ENCODE peak calls at places on chromosomes 1 and 21, in ten cellular contexts. E, Y, V, F, H, M, O, T, Q and P are unnamed samples.

GRCh38 chr1:39779137-39779536 is 8.0 kb upstream of the OXCT2 start:
- DNase-seq in E (no peak), Y (no peak), V (no peak), F (no peak), H (no peak), M (no peak), O (no peak), T (no peak), Q (no peak), P (no peak)

GRCh38 chr1:91804546-91805023 is 81.4 kb downstream of the TGFBR3 start:
- DNase-seq in E (peak), Y (no peak), V (no peak), F (peak), H (peak), M (no peak), O (no peak), T (no peak), Q (no peak), P (peak)

GRCh38 chr1:223683586-223684487 is 18.3 kb upstream of the CAPN8 start:
- DNase-seq in E (peak), Y (no peak), V (peak), F (peak), H (peak), M (no peak), O (peak), T (no peak), Q (peak), P (peak)

GRCh38 chr1:48196168-48196716 is 26.3 kb upstream of the SLC5A9 start:
- DNase-seq in E (no peak), Y (no peak), V (no peak), F (no peak), H (peak), M (no peak), O (no peak), T (no peak), Q (no peak), P (no peak)

GRCh38 chr1:200048244-200048643 is 20.7 kb downstream of the NR5A2 start:
- DNase-seq in E (no peak), Y (no peak), V (no peak), F (no peak), H (no peak), M (no peak), O (no peak), T (no peak), Q (no peak), P (no peak)

GRCh38 chr1:57164584-57164983 is 198.8 kb upstream of the C8B start:
- DNase-seq in E (no peak), Y (no peak), V (no peak), F (no peak), H (no peak), M (no peak), O (no peak), T (no peak), Q (no peak), P (no peak)

GRCh38 chr1:182083851-182084486 is 22.5 kb upstream of the ZNF648 start:
- DNase-seq in E (no peak), Y (no peak), V (no peak), F (no peak), H (no peak), M (no peak), O (no peak), T (no peak), Q (no peak), P (no peak)

GRCh38 chr1:228747536-228747935 is 12.3 kb downstream of the RHOU start:
- DNase-seq in E (no peak), Y (no peak), V (no peak), F (no peak), H (no peak), M (no peak), O (no peak), T (no peak), Q (no peak), P (no peak)

GRCh38 chr1:51644533-51645197 is 27.8 kb downstream of the OSBPL9 start:
- DNase-seq in E (peak), Y (peak), V (peak), F (no peak), H (peak), M (no peak), O (no peak), T (no peak), Q (no peak), P (peak)

GRCh38 chr1:192580351-192580962 is 4.9 kb downstream of the RGS1 start:
- DNase-seq in E (peak), Y (no peak), V (peak), F (no peak), H (peak), M (no peak), O (no peak), T (no peak), Q (no peak), P (peak)

GRCh38 chr1:59061876-59062275 is 235.0 kb upstream of the FGGY start:
- DNase-seq in E (no peak), Y (peak), V (peak), F (no peak), H (no peak), M (peak), O (no peak), T (no peak), Q (peak), P (peak)

GRCh38 chr1:214638997-214639396 is 36.0 kb downstream of the CENPF start:
- DNase-seq in E (no peak), Y (no peak), V (no peak), F (no peak), H (no peak), M (no peak), O (no peak), T (no peak), Q (no peak), P (no peak)

GRCh38 chr1:18770799-18771198 is 88.7 kb downstream of the TAS1R2 start:
- DNase-seq in E (no peak), Y (no peak), V (no peak), F (no peak), H (no peak), M (no peak), O (no peak), T (no peak), Q (no peak), P (no peak)

GRCh38 chr21:45598666-45599065 is 44.9 kb upstream of the PCBP3 start:
- DNase-seq in E (no peak), Y (no peak), V (no peak), F (no peak), H (no peak), M (no peak), O (no peak), T (no peak), Q (no peak), P (no peak)

GRCh38 chr1:23989249-23989648 is 9.1 kb upstream of the SRSF10 start:
- DNase-seq in E (no peak), Y (no peak), V (no peak), F (no peak), H (no peak), M (no peak), O (peak), T (no peak), Q (no peak), P (no peak)

GRCh38 chr1:226186124-226187018 is at the start of gene ACBD3:
- DNase-seq in E (peak), Y (peak), V (peak), F (peak), H (peak), M (peak), O (peak), T (peak), Q (peak), P (peak)

GRCh38 chr1:162062542-162063015 is 6.9 kb upstream of the NOS1AP start:
- DNase-seq in E (no peak), Y (peak), V (peak), F (no peak), H (no peak), M (peak), O (no peak), T (no peak), Q (no peak), P (no peak)

GRCh38 chr1:208115924-208116614 is 128.1 kb downstream of the PLXNA2 start:
- DNase-seq in E (no peak), Y (no peak), V (no peak), F (no peak), H (no peak), M (no peak), O (no peak), T (no peak), Q (no peak), P (no peak)

GRCh38 chr1:74771913-74772515 is 39.1 kb downstream of the TYW3 start:
- DNase-seq in E (peak), Y (no peak), V (peak), F (peak), H (peak), M (peak), O (no peak), T (no peak), Q (no peak), P (peak)

GRCh38 chr21:45756029-45756428 is 112.5 kb downstream of the PCBP3 start:
- DNase-seq in E (no peak), Y (no peak), V (no peak), F (no peak), H (no peak), M (no peak), O (no peak), T (no peak), Q (no peak), P (no peak)

GRCh38 chr21:25350056-25350455 is 257.2 kb downstream of the MRPL39 start:
- DNase-seq in E (no peak), Y (no peak), V (peak), F (peak), H (no peak), M (no peak), O (no peak), T (no peak), Q (no peak), P (peak)

GRCh38 chr1:54401799-54402198 is 4.4 kb downstream of the SSBP3 start:
- DNase-seq in E (no peak), Y (no peak), V (no peak), F (no peak), H (no peak), M (no peak), O (no peak), T (no peak), Q (no peak), P (no peak)

GRCh38 chr1:187654635-187655034 is 825.9 kb downstream of the PLA2G4A start:
- DNase-seq in E (no peak), Y (no peak), V (no peak), F (no peak), H (peak), M (no peak), O (no peak), T (no peak), Q (no peak), P (no peak)

GRCh38 chr1:85934531-85934930 is 222.0 kb downstream of the COL24A1 start:
- DNase-seq in E (no peak), Y (no peak), V (no peak), F (no peak), H (no peak), M (peak), O (no peak), T (no peak), Q (no peak), P (no peak)

GRCh38 chr1:29879217-29879616 is 642.9 kb downstream of the PTPRU start:
- DNase-seq in E (no peak), Y (no peak), V (no peak), F (no peak), H (no peak), M (no peak), O (no peak), T (no peak), Q (no peak), P (no peak)

GRCh38 chr1:29883986-29884385 is 647.7 kb downstream of the PTPRU start:
- DNase-seq in E (no peak), Y (no peak), V (no peak), F (no peak), H (no peak), M (no peak), O (no peak), T (no peak), Q (no peak), P (no peak)

GRCh38 chr1:29884740-29885139 is 648.4 kb downstream of the PTPRU start:
- DNase-seq in E (no peak), Y (no peak), V (no peak), F (no peak), H (no peak), M (no peak), O (no peak), T (no peak), Q (no peak), P (no peak)

GRCh38 chr1:29878501-29878900 is 642.2 kb downstream of the PTPRU start:
- DNase-seq in E (no peak), Y (no peak), V (no peak), F (no peak), H (no peak), M (no peak), O (no peak), T (no peak), Q (no peak), P (no peak)

DNA sequence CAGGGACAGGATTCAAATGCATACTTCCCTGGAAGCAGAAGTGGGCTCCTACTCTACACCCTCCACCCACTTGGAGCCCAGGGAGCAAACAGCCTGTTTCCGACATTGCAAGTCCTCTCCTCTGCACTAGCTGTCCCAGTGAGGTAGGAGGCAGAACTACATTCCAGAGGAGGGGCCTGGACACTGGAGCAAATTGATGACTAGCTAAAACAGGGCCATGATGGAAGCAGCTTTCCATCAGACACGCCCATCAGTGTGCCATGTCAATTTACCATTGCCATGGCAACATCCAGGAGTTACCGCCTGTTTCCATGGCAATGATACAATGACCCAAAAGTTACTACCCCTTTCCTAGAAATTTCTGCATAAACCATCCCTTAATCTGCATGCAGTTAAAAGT is 647.0 kb downstream of the PTPRU start:
- DNase-seq in E (no peak), Y (no peak), V (no peak), F (no peak), H (no peak), M (no peak), O (no peak), T (no peak), Q (no peak), P (no peak)
- TF ChIP-seq CTCF in E (no peak), Y (no peak), V (no peak), F (no peak), H (no peak), M (no peak), O (no peak), T (no peak), Q (no peak), P (no peak)

GRCh38 chr1:15951341-15952153 is 24.4 kb downstream of the ZBTB17 start:
- DNase-seq in E (no peak), Y (no peak), V (peak), F (peak), H (no peak), M (no peak), O (no peak), T (no peak), Q (no peak), P (no peak)
- TF ChIP-seq CTCF in E (no peak), Y (no peak), V (no peak), F (peak), H (no peak), M (no peak), O (peak), T (no peak), Q (no peak), P (no peak)

GRCh38 chr1:81030441-81030840 is 770.3 kb upstream of the ADGRL2 start:
- DNase-seq in E (no peak), Y (no peak), V (no peak), F (no peak), H (no peak), M (no peak), O (no peak), T (no peak), Q (no peak), P (no peak)

GRCh38 chr1:81029266-81029665 is 771.5 kb upstream of the ADGRL2 start:
- DNase-seq in E (no peak), Y (no peak), V (no peak), F (no peak), H (no peak), M (no peak), O (no peak), T (no peak), Q (no peak), P (peak)

GRCh38 chr1:81032973-81033425 is 767.7 kb upstream of the ADGRL2 start:
- DNase-seq in E (no peak), Y (no peak), V (no peak), F (no peak), H (no peak), M (no peak), O (no peak), T (no peak), Q (no peak), P (no peak)

GRCh38 chr1:81034366-81034765 is 766.4 kb upstream of the ADGRL2 start:
- DNase-seq in E (no peak), Y (no peak), V (no peak), F (no peak), H (no peak), M (no peak), O (no peak), T (no peak), Q (no peak), P (no peak)

DNA sequence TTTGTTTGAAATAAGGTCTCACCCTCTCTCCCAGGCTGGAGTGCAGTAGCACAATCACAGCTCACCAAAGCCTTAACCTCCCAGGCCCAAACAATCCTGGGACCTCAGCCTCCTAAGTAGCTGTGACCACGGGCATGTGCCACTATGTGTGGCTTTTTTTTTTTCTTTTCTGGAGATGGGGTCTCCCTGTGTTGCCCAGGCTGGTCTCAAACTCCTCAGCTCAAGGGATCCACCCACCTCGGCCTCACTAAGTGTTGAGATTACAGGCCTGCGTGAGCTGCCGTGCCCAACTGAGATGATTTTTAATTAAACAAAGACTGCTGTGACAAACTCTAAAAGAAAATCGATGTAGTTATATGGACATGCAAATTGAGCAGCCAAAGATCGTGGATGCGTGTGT is 768.4 kb upstream of the ADGRL2 start:
- DNase-seq in E (no peak), Y (no peak), V (no peak), F (no peak), H (no peak), M (no peak), O (no peak), T (no peak), Q (no peak), P (no peak)
- TF ChIP-seq CTCF in E (no peak), Y (no peak), V (no peak), F (no peak), H (no peak), M (no peak), O (no peak), T (no peak), Q (no peak), P (no peak)

DNA sequence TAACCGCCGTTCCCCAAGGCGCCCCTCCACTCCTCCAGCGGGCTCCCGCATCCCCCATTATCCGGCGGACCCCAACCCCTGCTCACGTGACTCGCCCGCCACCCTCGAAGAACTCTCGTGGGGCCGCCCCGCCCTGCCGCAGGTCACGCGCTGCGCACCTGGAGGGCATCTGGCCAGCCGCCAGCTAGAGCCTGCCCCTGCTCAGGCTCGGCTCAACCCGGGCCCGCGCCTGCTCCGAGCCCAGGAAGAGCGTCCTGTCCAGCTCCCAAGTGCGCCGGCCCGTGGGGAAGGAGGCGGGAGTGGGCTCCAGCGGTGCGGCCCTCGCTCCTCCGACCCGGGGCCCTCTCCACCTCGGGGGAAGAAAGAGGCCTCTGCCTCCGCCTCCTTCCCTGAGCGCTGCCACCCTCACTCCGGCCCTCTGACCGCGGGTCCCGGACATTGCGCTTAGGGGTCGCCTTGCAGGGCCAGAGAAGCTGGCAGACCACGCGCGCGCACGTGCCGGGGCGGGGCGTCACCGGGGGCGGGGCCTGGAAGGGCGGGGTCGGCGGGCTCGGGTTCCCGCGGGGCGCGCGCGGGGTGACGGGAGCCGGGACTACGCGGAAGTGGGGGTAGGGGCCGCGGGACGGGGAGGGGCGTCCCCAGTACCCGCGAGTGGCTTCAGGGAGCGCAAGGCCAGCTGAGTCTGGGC is 28.4 kb downstream of the HMGN2 start:
- DNase-seq in E (peak), Y (peak), V (peak), F (peak), H (peak), M (peak), O (peak), T (peak), Q (peak), P (peak)
- TF ChIP-seq CTCF in E (peak), Y (no peak), V (no peak), F (no peak), H (no peak), M (no peak), O (no peak), T (no peak), Q (no peak), P (no peak)

GRCh38 chr1:2327841-2328240 is 63.5 kb downstream of the MORN1 start:
- DNase-seq in E (no peak), Y (no peak), V (no peak), F (no peak), H (no peak), M (no peak), O (no peak), T (no peak), Q (no peak), P (no peak)

GRCh38 chr1:2328676-2329455 is 62.5 kb downstream of the MORN1 start:
- DNase-seq in E (no peak), Y (no peak), V (no peak), F (no peak), H (no peak), M (no peak), O (no peak), T (no peak), Q (no peak), P (no peak)

GRCh38 chr1:2330035-2330434 is 61.3 kb downstream of the MORN1 start:
- DNase-seq in E (no peak), Y (no peak), V (no peak), F (no peak), H (no peak), M (no peak), O (no peak), T (no peak), Q (no peak), P (no peak)

GRCh38 chr1:2331200-2331544 is 60.2 kb downstream of the MORN1 start:
- DNase-seq in E (no peak), Y (no peak), V (no peak), F (no peak), H (no peak), M (no peak), O (no peak), T (no peak), Q (no peak), P (no peak)

DNA sequence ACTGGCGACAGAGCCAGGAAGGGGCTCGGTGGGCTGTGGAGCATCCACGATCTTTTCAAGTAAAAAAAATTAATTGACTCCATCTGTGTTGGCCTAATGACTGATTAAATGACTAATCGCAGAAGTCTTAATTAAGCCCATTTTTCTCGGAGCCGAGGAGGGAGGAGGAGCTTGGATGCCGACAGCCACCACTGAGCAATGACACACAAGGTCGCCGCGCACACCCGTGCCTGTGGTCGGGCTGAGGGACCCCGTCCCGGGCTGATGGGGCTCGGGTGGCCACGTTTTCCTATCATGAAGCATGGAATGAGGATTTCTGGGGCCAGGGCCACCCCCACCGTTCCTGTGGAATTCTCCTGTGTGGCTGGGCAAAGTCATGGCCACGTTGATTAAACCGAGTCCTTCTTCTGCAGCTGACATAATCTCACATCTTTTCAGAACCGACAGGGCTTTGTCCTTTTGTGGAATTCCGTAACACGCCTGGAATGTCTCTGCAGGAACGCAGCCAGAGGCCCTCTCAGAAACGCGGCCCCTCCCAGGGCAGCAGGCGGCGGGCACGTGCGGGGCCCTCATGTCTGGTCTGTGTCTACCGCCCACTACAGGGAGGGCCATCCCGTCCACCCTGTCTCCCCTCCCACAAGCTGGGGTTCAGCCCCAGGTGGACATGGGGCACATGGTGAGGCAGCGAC is 60.7 kb downstream of the MORN1 start:
- DNase-seq in E (no peak), Y (peak), V (peak), F (no peak), H (no peak), M (peak), O (no peak), T (no peak), Q (peak), P (no peak)
- TF ChIP-seq CTCF in E (no peak), Y (no peak), V (peak), F (no peak), H (no peak), M (peak), O (no peak), T (no peak), Q (no peak), P (no peak)